ENCODE peak calls at places on chromosomes 4 and X, in seven cellular contexts. S is lung, P is spleen, Z is nephron progenitor cell, U is upper lobe of left lung, D is stomach, W is endodermal cell. R is an unnamed sample.

GRCh38 chr4:138507527-138507926 is 265.4 kb upstream of the SLC7A11 start:
- DNase-seq in S (no peak), P (no peak), Z (no peak), U (no peak), D (no peak), W (no peak), R (no peak)

GRCh38 chr4:31081375-31081774 is 361.2 kb downstream of the PCDH7 start:
- DNase-seq in S (no peak), P (no peak), Z (no peak), U (no peak), D (no peak), W (no peak), R (no peak)

GRCh38 chrX:106323357-106323756 is 155.3 kb downstream of the PWWP3B start:
- DNase-seq in S (no peak), P (peak; percentile 61), Z (no peak), U (no peak), D (no peak), W (no peak), R (no peak)

GRCh38 chr4:62791386-62791785 is 1591.3 kb downstream of the ADGRL3 start:
- DNase-seq in S (no peak), P (no peak), Z (no peak), U (no peak), D (no peak), W (no peak), R (no peak)

GRCh38 chr4:25925486-25926201 is 11.6 kb downstream of the SMIM20 start:
- DNase-seq in S (no peak), P (no peak), Z (peak; percentile 51), U (peak; percentile 73), D (peak; percentile 42), W (peak; percentile 83), R (no peak)

GRCh38 chrX:37912286-37912685 is 64.9 kb upstream of the DYNLT3 start:
- DNase-seq in S (no peak), P (no peak), Z (no peak), U (no peak), D (no peak), W (no peak), R (no peak)

GRCh38 chrX:13937370-13938052 is 92.2 kb downstream of the GEMIN8 start:
- DNase-seq in S (no peak), P (no peak), Z (no peak), U (no peak), D (no peak), W (peak; percentile 72), R (no peak)

GRCh38 chr4:106264331-106264728 is 51.7 kb downstream of the TBCK start:
- DNase-seq in S (no peak), P (no peak), Z (no peak), U (no peak), D (no peak), W (no peak), R (no peak)

GRCh38 chrX:67700607-67701006 is 156.8 kb downstream of the AR start:
- DNase-seq in S (no peak), P (no peak), Z (no peak), U (no peak), D (no peak), W (no peak), R (no peak)

GRCh38 chrX:8067754-8068469 is 103.2 kb downstream of the VCX2 start:
- DNase-seq in S (no peak), P (no peak), Z (no peak), U (no peak), D (no peak), W (no peak), R (no peak)

GRCh38 chr4:53450773-53451172 is 73.3 kb downstream of the FIP1L1 start:
- DNase-seq in S (no peak), P (no peak), Z (no peak), U (no peak), D (no peak), W (peak; percentile 48), R (no peak)

GRCh38 chr4:8508731-8509130 is 68.2 kb downstream of the TRMT44 start:
- DNase-seq in S (no peak), P (no peak), Z (no peak), U (no peak), D (no peak), W (no peak), R (no peak)

GRCh38 chrX:19824603-19825002 is 62.8 kb downstream of the SH3KBP1 start:
- DNase-seq in S (no peak), P (no peak), Z (no peak), U (no peak), D (no peak), W (no peak), R (no peak)

GRCh38 chrX:34880656-34881055 is 61.9 kb upstream of the FAM47B start:
- DNase-seq in S (no peak), P (no peak), Z (no peak), U (no peak), D (no peak), W (no peak), R (no peak)

GRCh38 chr4:8364848-8365350 is 75.6 kb downstream of the ACOX3 start:
- DNase-seq in S (no peak), P (no peak), Z (no peak), U (no peak), D (no peak), W (no peak), R (no peak)

GRCh38 chr4:139609647-139610046 is 53.6 kb upstream of the SETD7 start:
- DNase-seq in S (no peak), P (no peak), Z (no peak), U (no peak), D (no peak), W (no peak), R (no peak)

GRCh38 chrX:54043696-54044125 is 562 bp downstream of the PHF8 start:
- DNase-seq in S (peak; percentile 29), P (peak; percentile 91), Z (peak; percentile 52), U (peak; percentile 30), D (peak; percentile 34), W (peak; percentile 75), R (no peak)

GRCh38 chrX:55127692-55128091 is 38.9 kb downstream of the PAGE2 start:
- DNase-seq in S (no peak), P (no peak), Z (no peak), U (no peak), D (no peak), W (no peak), R (no peak)

GRCh38 chrX:140057001-140057411 is 91.7 kb upstream of the CXorf66 start:
- DNase-seq in S (peak; percentile 72), P (peak; percentile 83), Z (peak; percentile 88), U (peak; percentile 69), D (peak; percentile 80), W (peak; percentile 92), R (no peak)

GRCh38 chr4:103996637-103997036 is 276.9 kb upstream of the TACR3 start:
- DNase-seq in S (no peak), P (no peak), Z (peak; percentile 12), U (peak; percentile 32), D (no peak), W (peak; percentile 86), R (no peak)

GRCh38 chr4:76194325-76194724 is 19.3 kb downstream of the SCARB2 start:
- DNase-seq in S (no peak), P (no peak), Z (no peak), U (peak; percentile 68), D (no peak), W (no peak), R (no peak)

GRCh38 chr4:11765849-11766453 is 337.3 kb upstream of the HS3ST1 start:
- DNase-seq in S (no peak), P (no peak), Z (peak; percentile 30), U (no peak), D (no peak), W (peak; percentile 65), R (no peak)

GRCh38 chr4:100936676-100937390 is 410.5 kb downstream of the PPP3CA start:
- DNase-seq in S (no peak), P (no peak), Z (no peak), U (no peak), D (no peak), W (no peak), R (no peak)

GRCh38 chr4:100938698-100939097 is 408.6 kb downstream of the PPP3CA start:
- DNase-seq in S (no peak), P (no peak), Z (no peak), U (no peak), D (no peak), W (no peak), R (no peak)

GRCh38 chr4:100933628-100934027 is 413.7 kb downstream of the PPP3CA start:
- DNase-seq in S (no peak), P (no peak), Z (no peak), U (no peak), D (no peak), W (no peak), R (no peak)

GRCh38 chr4:100929753-100930152 is 411.9 kb upstream of the EMCN start:
- DNase-seq in S (no peak), P (no peak), Z (no peak), U (no peak), D (no peak), W (no peak), R (no peak)

GRCh38 chr4:100935090-100935489 is 412.2 kb downstream of the PPP3CA start:
- DNase-seq in S (no peak), P (no peak), Z (no peak), U (no peak), D (no peak), W (no peak), R (no peak)
- TF ChIP-seq CTCF in S (no peak), P (no peak), Z (no peak), U (peak; percentile 23), D (no peak), W (peak; percentile 60), R (peak; percentile 20)

DNA sequence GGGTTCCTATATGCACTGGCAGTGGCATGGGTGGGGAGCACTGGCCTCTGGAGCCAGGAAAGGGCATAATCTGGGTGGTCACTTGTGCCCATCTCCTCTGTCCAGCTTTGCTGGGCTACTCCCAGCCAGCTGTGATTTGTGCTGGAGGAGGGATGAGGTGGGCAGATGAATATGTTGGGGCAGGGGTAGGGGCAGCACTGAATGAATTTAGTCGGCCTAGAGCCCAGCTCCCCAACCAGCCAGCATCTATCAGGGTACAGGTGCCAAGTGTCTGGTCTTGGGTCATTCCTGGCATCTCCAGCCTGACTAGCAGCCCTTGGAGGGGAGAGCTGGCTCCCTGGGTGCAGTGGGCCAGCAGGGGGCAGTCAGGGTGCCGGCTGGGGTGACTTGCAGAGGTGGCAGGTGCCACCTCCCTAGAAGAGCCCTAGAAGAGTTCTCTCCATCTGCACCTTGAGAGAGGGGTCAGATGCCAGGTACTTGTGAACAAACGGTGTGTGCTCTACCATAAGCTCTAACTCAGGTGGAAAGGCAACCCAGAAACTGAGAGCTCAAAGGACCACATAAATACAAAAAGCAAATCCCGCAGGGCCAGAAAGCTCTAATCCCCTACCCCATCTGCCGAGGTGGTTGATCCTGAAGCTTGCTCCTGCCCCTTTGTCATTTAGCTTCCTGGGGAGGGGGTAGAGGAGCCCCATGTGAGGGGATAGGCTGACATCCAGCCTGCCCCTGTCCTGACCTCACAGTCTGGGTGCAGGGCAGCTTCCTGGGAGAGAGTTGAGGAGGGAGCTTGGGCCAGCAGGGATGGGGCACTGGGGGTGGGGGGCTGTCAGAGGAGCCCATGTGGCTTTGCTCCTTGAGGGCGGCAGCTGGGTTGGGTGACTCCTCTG is 2.2 kb downstream of the SORCS2 start:
- DNase-seq in S (peak; percentile 79), P (peak; percentile 51), Z (peak; percentile 60), U (peak; percentile 84), D (no peak), W (peak; percentile 66), R (peak; percentile 66)
- TF ChIP-seq CTCF in S (no peak), P (peak; percentile 32), Z (peak; percentile 45), U (peak; percentile 51), D (peak; percentile 16), W (peak; percentile 63), R (peak; percentile 64)

GRCh38 chr4:40592034-40592433 is 37.6 kb downstream of the RBM47 start:
- DNase-seq in S (no peak), P (no peak), Z (no peak), U (no peak), D (no peak), W (no peak), R (no peak)
- TF ChIP-seq CTCF in S (no peak), P (no peak), Z (no peak), U (no peak), D (no peak), W (no peak), R (no peak)

GRCh38 chrX:129461801-129462456 is 61.4 kb downstream of the SMARCA1 start:
- DNase-seq in S (no peak), P (no peak), Z (no peak), U (no peak), D (no peak), W (no peak), R (no peak)
- TF ChIP-seq CTCF in S (no peak), P (no peak), Z (no peak), U (no peak), D (no peak), W (no peak), R (no peak)

R was measured in D721Med.